ENCODE peak calls at places on chromosomes 13 and 19, in seven cellular contexts. One of them, this sample, is unnamed.
A peak's percentile ranks its signal among the peaks of the same experiment; 100 is the strongest.

GRCh38 chr19:47097396-47098217 is 16.0 kb downstream of the ZC3H4 start:
- DNase-seq in MCF 10A: no peak
- DNase-seq in CD8-positive, alpha-beta T cell: no peak
- DNase-seq in PC-3: no peak
- DNase-seq in Calu3: peak; percentile 39
- DNase-seq in stomach: peak; percentile 59
- DNase-seq in OCI-LY7: no peak
- DNase-seq in this sample: no peak

GRCh38 chr19:33219261-33219812 is 6.3 kb downstream of the SLC7A10 start:
- DNase-seq in MCF 10A: no peak
- DNase-seq in stomach: no peak
- DNase-seq in CD8-positive, alpha-beta T cell: no peak
- DNase-seq in OCI-LY7: no peak
- DNase-seq in Calu3: peak; percentile 83
- DNase-seq in PC-3: no peak
- DNase-seq in this sample: no peak

GRCh38 chr13:59635591-59635990 is 528.1 kb downstream of the DIAPH3 start:
- DNase-seq in OCI-LY7: no peak
- DNase-seq in PC-3: no peak
- DNase-seq in CD8-positive, alpha-beta T cell: no peak
- DNase-seq in MCF 10A: no peak
- DNase-seq in Calu3: no peak
- DNase-seq in stomach: no peak
- DNase-seq in this sample: no peak

GRCh38 chr13:57629391-57629804 is 2.1 kb upstream of the PCDH17 start:
- DNase-seq in OCI-LY7: no peak
- DNase-seq in CD8-positive, alpha-beta T cell: no peak
- DNase-seq in Calu3: no peak
- DNase-seq in PC-3: no peak
- DNase-seq in stomach: no peak
- DNase-seq in MCF 10A: no peak
- DNase-seq in this sample: peak; percentile 19

GRCh38 chr13:114071991-114072390 is 60.4 kb downstream of the RASA3 start:
- DNase-seq in CD8-positive, alpha-beta T cell: no peak
- DNase-seq in MCF 10A: no peak
- DNase-seq in OCI-LY7: no peak
- DNase-seq in PC-3: no peak
- DNase-seq in stomach: no peak
- DNase-seq in Calu3: no peak
- DNase-seq in this sample: no peak

GRCh38 chr19:39448271-39448670 is 2.9 kb downstream of the SUPT5H start:
- DNase-seq in stomach: no peak
- DNase-seq in MCF 10A: no peak
- DNase-seq in OCI-LY7: peak; percentile 76
- DNase-seq in Calu3: no peak
- DNase-seq in PC-3: peak; percentile 75
- DNase-seq in CD8-positive, alpha-beta T cell: no peak
- DNase-seq in this sample: no peak

GRCh38 chr13:86660090-86660489 is 860.9 kb upstream of the SLITRK6 start:
- DNase-seq in PC-3: no peak
- DNase-seq in OCI-LY7: no peak
- DNase-seq in stomach: no peak
- DNase-seq in Calu3: no peak
- DNase-seq in CD8-positive, alpha-beta T cell: no peak
- DNase-seq in MCF 10A: no peak
- DNase-seq in this sample: no peak

GRCh38 chr13:108923386-108924061 is 294.1 kb downstream of the MYO16 start:
- DNase-seq in Calu3: no peak
- DNase-seq in MCF 10A: no peak
- DNase-seq in PC-3: no peak
- DNase-seq in stomach: no peak
- DNase-seq in CD8-positive, alpha-beta T cell: no peak
- DNase-seq in OCI-LY7: no peak
- DNase-seq in this sample: no peak

GRCh38 chr13:107025991-107026390 is 458.1 kb upstream of the ARGLU1 start:
- DNase-seq in Calu3: no peak
- DNase-seq in PC-3: peak; percentile 49
- DNase-seq in MCF 10A: peak; percentile 50
- DNase-seq in CD8-positive, alpha-beta T cell: no peak
- DNase-seq in OCI-LY7: no peak
- DNase-seq in stomach: no peak
- DNase-seq in this sample: no peak

GRCh38 chr19:29378126-29378525 is 147.7 kb upstream of the VSTM2B start:
- DNase-seq in Calu3: no peak
- DNase-seq in MCF 10A: no peak
- DNase-seq in CD8-positive, alpha-beta T cell: no peak
- DNase-seq in stomach: no peak
- DNase-seq in OCI-LY7: no peak
- DNase-seq in PC-3: no peak
- DNase-seq in this sample: no peak

GRCh38 chr19:2495651-2496316 is 19.9 kb downstream of the GADD45B start:
- DNase-seq in PC-3: no peak
- DNase-seq in OCI-LY7: no peak
- DNase-seq in MCF 10A: peak; percentile 21
- DNase-seq in CD8-positive, alpha-beta T cell: no peak
- DNase-seq in Calu3: no peak
- DNase-seq in stomach: peak; percentile 65
- DNase-seq in this sample: no peak

GRCh38 chr13:33249894-33250293 is 35.7 kb downstream of the STARD13 start:
- DNase-seq in OCI-LY7: no peak
- DNase-seq in stomach: no peak
- DNase-seq in MCF 10A: no peak
- DNase-seq in Calu3: no peak
- DNase-seq in PC-3: no peak
- DNase-seq in CD8-positive, alpha-beta T cell: no peak
- DNase-seq in this sample: no peak

DNA sequence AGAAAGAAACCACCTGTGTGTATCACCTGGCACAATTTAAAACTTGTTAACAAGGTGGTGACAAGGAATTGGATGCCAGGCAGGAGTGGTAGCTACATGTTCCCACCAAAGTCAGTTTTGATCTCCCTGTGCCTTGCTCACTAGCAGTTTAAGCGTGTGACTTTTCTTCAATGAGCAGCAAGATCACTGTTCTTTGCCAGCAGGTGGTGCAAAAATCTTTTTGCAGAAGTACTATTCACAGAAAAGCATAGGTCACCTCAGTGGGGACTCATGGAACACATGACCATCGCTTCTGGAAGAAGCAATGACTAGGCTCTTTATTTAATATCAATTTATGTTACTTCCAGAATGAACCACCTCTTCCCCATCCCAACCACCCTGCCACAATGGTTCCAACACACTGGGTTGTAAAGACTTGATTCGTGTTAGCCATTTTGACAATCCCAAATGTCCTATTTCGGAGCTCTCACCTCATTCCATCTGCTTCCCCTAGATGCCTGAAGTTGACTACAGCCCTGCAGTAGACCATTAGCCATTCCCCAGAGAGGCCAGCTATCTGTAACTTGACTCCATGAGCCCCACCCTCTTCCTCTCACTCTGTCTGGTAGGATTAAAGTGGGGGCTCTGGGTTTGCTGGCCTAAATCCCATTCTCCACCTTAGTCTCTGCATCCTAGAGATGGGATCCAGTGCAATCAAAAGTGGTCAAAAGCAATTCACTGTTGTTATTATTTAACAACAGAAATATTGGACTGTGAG is 59.1 kb upstream of the TNFRSF19 start:
- DNase-seq in MCF 10A: peak; percentile 28
- DNase-seq in stomach: no peak
- DNase-seq in Calu3: no peak
- DNase-seq in PC-3: peak; percentile 50
- DNase-seq in OCI-LY7: peak; percentile 16
- DNase-seq in CD8-positive, alpha-beta T cell: no peak
- DNase-seq in this sample: peak; percentile 9
- TF ChIP-seq CTCF in MCF 10A: peak; percentile 14
- TF ChIP-seq CTCF in stomach: no peak
- TF ChIP-seq CTCF in Calu3: no peak
- TF ChIP-seq CTCF in PC-3: peak; percentile 56
- TF ChIP-seq CTCF in OCI-LY7: peak; percentile 53
- TF ChIP-seq CTCF in CD8-positive, alpha-beta T cell: no peak
- TF ChIP-seq CTCF in this sample: no peak

GRCh38 chr19:13847033-13847899 is 29.7 kb upstream of the NANOS3 start:
- DNase-seq in CD8-positive, alpha-beta T cell: peak; percentile 96
- DNase-seq in PC-3: peak; percentile 94
- DNase-seq in MCF 10A: peak; percentile 93
- DNase-seq in Calu3: peak; percentile 92
- DNase-seq in OCI-LY7: peak; percentile 70
- DNase-seq in stomach: peak; percentile 90
- DNase-seq in this sample: peak; percentile 91
- TF ChIP-seq CTCF in CD8-positive, alpha-beta T cell: no peak
- TF ChIP-seq CTCF in PC-3: peak; percentile 19
- TF ChIP-seq CTCF in MCF 10A: peak; percentile 17
- TF ChIP-seq CTCF in Calu3: no peak
- TF ChIP-seq CTCF in OCI-LY7: no peak
- TF ChIP-seq CTCF in stomach: no peak
- TF ChIP-seq CTCF in this sample: peak; percentile 20

GRCh38 chr13:90541346-90541745 is 806.1 kb upstream of the MIR17HG start:
- DNase-seq in CD8-positive, alpha-beta T cell: no peak
- DNase-seq in OCI-LY7: no peak
- DNase-seq in PC-3: no peak
- DNase-seq in Calu3: no peak
- DNase-seq in stomach: no peak
- DNase-seq in MCF 10A: no peak
- DNase-seq in this sample: no peak
- TF ChIP-seq CTCF in CD8-positive, alpha-beta T cell: no peak
- TF ChIP-seq CTCF in OCI-LY7: no peak
- TF ChIP-seq CTCF in PC-3: no peak
- TF ChIP-seq CTCF in Calu3: no peak
- TF ChIP-seq CTCF in stomach: no peak
- TF ChIP-seq CTCF in MCF 10A: no peak
- TF ChIP-seq CTCF in this sample: no peak

GRCh38 chr19:38375098-38375493 is 725 bp downstream of the PSMD8 start:
- DNase-seq in MCF 10A: no peak
- DNase-seq in OCI-LY7: no peak
- DNase-seq in PC-3: no peak
- DNase-seq in stomach: no peak
- DNase-seq in CD8-positive, alpha-beta T cell: no peak
- DNase-seq in Calu3: no peak
- DNase-seq in this sample: no peak

GRCh38 chr19:38375748-38376147 is 1.4 kb downstream of the PSMD8 start:
- DNase-seq in OCI-LY7: no peak
- DNase-seq in Calu3: no peak
- DNase-seq in PC-3: no peak
- DNase-seq in stomach: no peak
- DNase-seq in CD8-positive, alpha-beta T cell: no peak
- DNase-seq in MCF 10A: no peak
- DNase-seq in this sample: no peak

GRCh38 chr19:38373907-38374331 is 452 bp upstream of the PSMD8 start:
- DNase-seq in CD8-positive, alpha-beta T cell: no peak
- DNase-seq in Calu3: no peak
- DNase-seq in PC-3: no peak
- DNase-seq in OCI-LY7: no peak
- DNase-seq in MCF 10A: no peak
- DNase-seq in stomach: no peak
- DNase-seq in this sample: no peak

GRCh38 chr19:38376576-38376975 is 2.2 kb downstream of the PSMD8 start:
- DNase-seq in MCF 10A: no peak
- DNase-seq in stomach: no peak
- DNase-seq in Calu3: no peak
- DNase-seq in CD8-positive, alpha-beta T cell: no peak
- DNase-seq in PC-3: no peak
- DNase-seq in OCI-LY7: no peak
- DNase-seq in this sample: no peak

DNA sequence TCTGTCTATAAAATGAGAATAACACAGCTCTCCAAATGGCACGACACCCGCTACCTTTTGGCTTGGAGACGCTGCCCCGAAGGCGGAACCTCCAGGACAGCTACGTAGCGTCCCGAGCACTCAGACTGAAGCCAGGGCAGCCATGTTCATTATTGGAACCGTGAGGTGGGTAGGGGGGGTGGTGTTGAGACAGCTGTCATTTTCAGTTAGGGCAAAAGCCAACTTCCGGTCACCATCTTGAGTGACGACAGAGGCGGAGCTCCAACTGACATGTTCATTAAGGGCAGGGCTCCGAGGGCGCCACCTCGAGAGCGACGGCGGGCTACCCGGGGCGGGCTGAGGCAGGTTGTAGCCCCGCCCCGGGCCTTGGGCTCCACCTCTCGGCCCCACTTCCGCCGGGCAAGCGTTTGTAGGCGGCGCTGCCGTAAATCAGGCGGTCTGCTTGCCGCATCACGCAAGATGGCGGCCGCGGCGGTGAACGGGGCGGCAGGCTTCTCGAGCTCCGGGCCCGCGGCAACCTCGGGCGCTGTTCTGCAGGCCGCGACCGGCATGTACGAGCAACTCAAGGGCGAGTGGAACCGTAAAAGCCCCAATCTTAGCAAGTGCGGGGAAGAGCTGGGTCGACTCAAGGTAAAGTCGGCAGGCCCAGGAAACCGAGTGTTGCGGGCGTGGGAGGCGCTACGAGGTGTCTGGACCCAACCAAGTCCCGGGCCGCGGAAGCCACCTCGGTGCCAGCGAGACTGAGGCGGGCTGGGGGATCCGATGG is at the start of gene PSMD8:
- DNase-seq in stomach: peak; percentile 99
- DNase-seq in Calu3: peak; percentile 99
- DNase-seq in PC-3: peak; percentile 96
- DNase-seq in MCF 10A: peak; percentile 100
- DNase-seq in CD8-positive, alpha-beta T cell: peak; percentile 97
- DNase-seq in OCI-LY7: peak; percentile 100
- DNase-seq in this sample: peak; percentile 98
- TF ChIP-seq CTCF in stomach: no peak
- TF ChIP-seq CTCF in Calu3: peak; percentile 16
- TF ChIP-seq CTCF in PC-3: peak; percentile 27
- TF ChIP-seq CTCF in MCF 10A: no peak
- TF ChIP-seq CTCF in CD8-positive, alpha-beta T cell: no peak
- TF ChIP-seq CTCF in OCI-LY7: peak; percentile 56
- TF ChIP-seq CTCF in this sample: no peak

DNA sequence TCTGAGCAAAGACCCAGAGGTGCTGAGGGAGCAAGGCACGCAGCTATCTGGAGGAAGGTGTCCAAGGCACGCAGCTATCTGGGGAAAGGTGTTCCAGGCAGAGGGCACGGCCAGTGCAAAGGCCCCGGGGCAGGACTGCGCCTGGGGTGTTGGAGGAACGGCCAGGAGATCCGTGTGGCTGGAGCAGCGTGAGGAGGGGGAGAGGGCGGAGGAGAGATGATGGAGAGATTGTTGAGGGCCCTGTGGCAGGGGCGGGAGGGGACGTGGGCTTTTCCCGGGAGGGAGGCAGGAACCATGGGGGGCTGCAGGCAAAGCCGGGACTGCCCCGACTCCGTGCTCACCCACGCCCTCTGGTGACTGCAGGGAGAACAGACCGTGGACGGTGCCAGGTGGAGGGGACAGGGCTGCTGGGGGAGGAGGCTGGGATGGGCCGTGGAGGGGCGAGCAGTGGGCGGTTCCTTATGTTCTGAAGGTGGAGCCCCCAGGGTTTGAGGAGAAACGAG is 13.3 kb upstream of the MISP start:
- DNase-seq in PC-3: peak; percentile 48
- DNase-seq in stomach: peak; percentile 52
- DNase-seq in CD8-positive, alpha-beta T cell: peak; percentile 64
- DNase-seq in Calu3: peak; percentile 56
- DNase-seq in OCI-LY7: peak; percentile 53
- DNase-seq in MCF 10A: peak; percentile 47
- DNase-seq in this sample: peak; percentile 72
- TF ChIP-seq CTCF in PC-3: peak; percentile 54
- TF ChIP-seq CTCF in stomach: no peak
- TF ChIP-seq CTCF in CD8-positive, alpha-beta T cell: peak; percentile 56
- TF ChIP-seq CTCF in Calu3: peak; percentile 19
- TF ChIP-seq CTCF in OCI-LY7: peak; percentile 75
- TF ChIP-seq CTCF in MCF 10A: peak; percentile 52
- TF ChIP-seq CTCF in this sample: peak; percentile 47

GRCh38 chr19:7748756-7749155 is 1.4 kb upstream of the CD209 start:
- DNase-seq in stomach: no peak
- DNase-seq in OCI-LY7: no peak
- DNase-seq in PC-3: peak; percentile 82
- DNase-seq in MCF 10A: peak; percentile 23
- DNase-seq in Calu3: peak; percentile 36
- DNase-seq in CD8-positive, alpha-beta T cell: no peak
- DNase-seq in this sample: no peak
- TF ChIP-seq CTCF in stomach: no peak
- TF ChIP-seq CTCF in OCI-LY7: peak; percentile 59
- TF ChIP-seq CTCF in PC-3: peak; percentile 77
- TF ChIP-seq CTCF in MCF 10A: peak; percentile 12
- TF ChIP-seq CTCF in Calu3: no peak
- TF ChIP-seq CTCF in CD8-positive, alpha-beta T cell: no peak
- TF ChIP-seq CTCF in this sample: no peak

This sample was measured in endothelial cell.